ENCODE peak calls at places on chromosomes 3 and 15, in nine cellular contexts. I, O, D, P, U, V, G, E and Y are unnamed samples. For H3K4me1, the result is how much of the 10 kb centered on the place peaks cover.

GRCh38 chr3:152176241-152176640 is 92.5 kb upstream of the MBNL1 start:
- DNase-seq in I (no peak), O (no peak), D (no peak), P (no peak), U (no peak), V (no peak), G (no peak), E (no peak), Y (no peak)

GRCh38 chr3:158625881-158626280 is 18.4 kb upstream of the GFM1 start:
- DNase-seq in I (no peak), O (no peak), D (no peak), P (no peak), U (no peak), V (no peak), G (no peak), E (no peak), Y (no peak)

GRCh38 chr15:89898628-89899302 is 5.0 kb upstream of the AP3S2 start:
- DNase-seq in I (peak), O (peak), D (peak), P (no peak), U (peak), V (peak), G (peak), E (peak), Y (no peak)

GRCh38 chr3:136343873-136344281 is 93.7 kb downstream of the PCCB start:
- DNase-seq in I (peak), O (no peak), D (peak), P (peak), U (peak), V (peak), G (peak), E (peak), Y (peak)

GRCh38 chr15:48703544-48703943 is 58.0 kb upstream of the FBN1 start:
- DNase-seq in I (no peak), O (no peak), D (no peak), P (no peak), U (no peak), V (no peak), G (no peak), E (no peak), Y (no peak)

GRCh38 chr3:11546657-11547302 is 96.9 kb downstream of the VGLL4 start:
- DNase-seq in I (no peak), O (no peak), D (no peak), P (no peak), U (no peak), V (no peak), G (no peak), E (no peak), Y (peak)

GRCh38 chr15:76987896-76988860 is 6.7 kb upstream of the PSTPIP1 start:
- DNase-seq in I (no peak), O (peak), D (no peak), P (peak), U (no peak), V (no peak), G (peak), E (peak), Y (peak)

GRCh38 chr3:42501681-42502428 is 588 bp upstream of the VIPR1 start:
- DNase-seq in I (peak), O (peak), D (peak), P (peak), U (no peak), V (peak), G (peak), E (peak), Y (peak)

GRCh38 chr3:44125882-44126281 is 115.8 kb upstream of the TOPAZ1 start:
- DNase-seq in I (no peak), O (no peak), D (no peak), P (no peak), U (no peak), V (no peak), G (peak), E (no peak), Y (no peak)

GRCh38 chr3:13598926-13599886 is 50.3 kb downstream of the FBLN2 start:
- DNase-seq in I (peak), O (no peak), D (no peak), P (no peak), U (peak), V (no peak), G (peak), E (peak), Y (no peak)

GRCh38 chr3:115038831-115039230 is 108.3 kb downstream of the ZBTB20 start:
- DNase-seq in I (no peak), O (no peak), D (no peak), P (no peak), U (no peak), V (no peak), G (no peak), E (no peak), Y (no peak)

GRCh38 chr3:138670409-138670808 is 61.8 kb downstream of the FAIM start:
- DNase-seq in I (no peak), O (no peak), D (no peak), P (no peak), U (no peak), V (no peak), G (no peak), E (peak), Y (no peak)

GRCh38 chr3:144989756-144990155 is 1018.1 kb downstream of the DIPK2A start:
- DNase-seq in I (peak), O (no peak), D (peak), P (no peak), U (no peak), V (no peak), G (no peak), E (no peak), Y (no peak)

GRCh38 chr3:42063886-42064285 is 27.3 kb upstream of the TRAK1 start:
- DNase-seq in I (peak), O (no peak), D (peak), P (no peak), U (no peak), V (peak), G (no peak), E (no peak), Y (no peak)

GRCh38 chr3:103059481-103059880 is 624.7 kb downstream of the ZPLD1 start:
- DNase-seq in I (no peak), O (no peak), D (no peak), P (no peak), U (no peak), V (no peak), G (peak), E (no peak), Y (no peak)

GRCh38 chr3:167733961-167734497 is 663 bp downstream of the PDCD10 start:
- DNase-seq in I (no peak), O (no peak), D (peak), P (no peak), U (no peak), V (no peak), G (no peak), E (no peak), Y (no peak)

GRCh38 chr15:38520035-38520434 is 44.6 kb downstream of the RASGRP1 start:
- DNase-seq in I (no peak), O (no peak), D (no peak), P (no peak), U (no peak), V (no peak), G (no peak), E (no peak), Y (no peak)

GRCh38 chr3:180836766-180837165 is 75.7 kb upstream of the FXR1 start:
- DNase-seq in I (no peak), O (no peak), D (no peak), P (no peak), U (no peak), V (no peak), G (no peak), E (no peak), Y (no peak)

GRCh38 chr3:184262166-184262926 is 993 bp upstream of the CAMK2N2 start:
- DNase-seq in I (peak), O (peak), D (no peak), P (no peak), U (no peak), V (peak), G (peak), E (peak), Y (no peak)

GRCh38 chr3:148758303-148758884 is 60.7 kb downstream of the AGTR1 start:
- DNase-seq in I (no peak), O (no peak), D (no peak), P (no peak), U (no peak), V (no peak), G (no peak), E (no peak), Y (no peak)

GRCh38 chr15:57017024-57017423 is 98.6 kb downstream of the TCF12 start:
- DNase-seq in I (no peak), O (no peak), D (peak), P (no peak), U (no peak), V (peak), G (peak), E (no peak), Y (no peak)

GRCh38 chr3:119697394-119697793 is 5.4 kb upstream of the CFAP91 start:
- DNase-seq in I (no peak), O (no peak), D (no peak), P (no peak), U (no peak), V (no peak), G (no peak), E (no peak), Y (no peak)

GRCh38 chr3:136960838-136961836 is 3.4 kb downstream of the IL20RB start:
- DNase-seq in I (peak), O (no peak), D (peak), P (no peak), U (no peak), V (no peak), G (peak), E (no peak), Y (no peak)

GRCh38 chr3:12229144-12229871 is 59.6 kb upstream of the PPARG start:
- DNase-seq in I (peak), O (no peak), D (no peak), P (no peak), U (no peak), V (no peak), G (no peak), E (peak), Y (no peak)

GRCh38 chr3:29176501-29176900 is 104.4 kb upstream of the RBMS3 start:
- DNase-seq in I (no peak), O (peak), D (no peak), P (no peak), U (no peak), V (peak), G (peak), E (no peak), Y (no peak)

GRCh38 chr15:73244333-73244732 is 124.4 kb downstream of the HCN4 start:
- DNase-seq in I (peak), O (peak), D (no peak), P (no peak), U (no peak), V (peak), G (peak), E (no peak), Y (no peak)

DNA sequence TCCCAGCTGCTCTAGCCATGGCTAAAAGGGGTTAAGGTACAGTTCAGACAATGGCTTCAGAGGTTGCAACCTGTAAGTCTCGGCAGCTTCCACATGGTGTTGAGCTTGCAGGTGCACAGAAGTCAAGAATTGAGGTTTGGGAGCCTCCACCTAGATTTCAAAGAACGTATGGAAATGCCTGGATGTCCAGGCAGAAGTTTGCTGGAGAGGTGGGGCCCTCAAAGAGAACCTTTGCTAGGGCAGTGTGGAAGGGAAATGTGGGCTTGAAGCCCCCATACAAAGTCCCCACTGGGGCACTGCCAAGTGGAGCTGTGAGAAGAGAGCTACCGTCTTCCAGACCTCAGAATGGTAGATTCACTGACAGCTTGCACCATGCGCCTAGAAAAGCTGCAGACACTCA is 73.7 kb downstream of the STT3B start:
- DNase-seq in I (no peak), O (no peak), D (no peak), P (no peak), U (no peak), V (no peak), G (peak), E (no peak), Y (no peak)
- H3K27ac ChIP-seq in I (no peak), O (no peak), D (no peak), P (no peak), U (no peak), V (no peak), G (no peak), E (no peak), Y (no peak)

GRCh38 chr15:70431854-70432253 is 331.5 kb downstream of the UACA start:
- DNase-seq in I (no peak), O (no peak), D (no peak), P (no peak), U (no peak), V (no peak), G (no peak), E (no peak), Y (peak)
- H3K4me1 ChIP-seq in I (under half), O (under half), D (under half), P (under half), U (under half), V (under half), G (under half), E (under half), Y (under half)

DNA sequence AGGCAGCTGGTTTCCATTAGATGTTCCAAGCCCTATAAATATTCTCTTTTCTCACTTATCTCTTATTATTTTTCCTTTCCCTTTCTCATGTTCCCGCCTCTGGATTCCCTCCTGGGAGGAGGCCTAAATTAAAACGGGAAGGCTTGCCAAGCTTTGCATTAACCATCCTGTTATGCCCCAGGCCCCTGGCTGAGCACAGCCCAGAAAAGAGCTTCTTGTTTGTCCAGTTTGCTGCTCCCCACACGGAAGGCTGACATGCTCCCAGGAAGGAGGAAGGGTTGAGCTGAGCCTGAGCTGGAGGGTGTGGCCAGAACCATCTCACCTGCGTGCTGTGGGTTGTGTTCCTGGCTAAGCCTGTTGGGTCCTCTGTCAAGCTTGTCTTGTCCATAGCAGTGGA is 63.1 kb upstream of the BOC start:
- DNase-seq in I (peak), O (no peak), D (no peak), P (no peak), U (no peak), V (peak), G (no peak), E (no peak), Y (no peak)
- H3K27ac ChIP-seq in I (no peak), O (no peak), D (no peak), P (peak), U (no peak), V (no peak), G (no peak), E (no peak), Y (no peak)

GRCh38 chr3:122082357-122082756 is 27.2 kb downstream of the CD86 start:
- DNase-seq in I (no peak), O (no peak), D (no peak), P (no peak), U (no peak), V (no peak), G (no peak), E (no peak), Y (no peak)

GRCh38 chr3:122080188-122080587 is 25.0 kb downstream of the CD86 start:
- DNase-seq in I (no peak), O (no peak), D (no peak), P (no peak), U (no peak), V (no peak), G (no peak), E (no peak), Y (no peak)

GRCh38 chr3:122078235-122078935 is 23.2 kb downstream of the CD86 start:
- DNase-seq in I (no peak), O (no peak), D (no peak), P (no peak), U (no peak), V (no peak), G (no peak), E (no peak), Y (no peak)

GRCh38 chr3:122079524-122079923 is 24.4 kb downstream of the CD86 start:
- DNase-seq in I (no peak), O (no peak), D (no peak), P (no peak), U (no peak), V (no peak), G (no peak), E (no peak), Y (no peak)

DNA sequence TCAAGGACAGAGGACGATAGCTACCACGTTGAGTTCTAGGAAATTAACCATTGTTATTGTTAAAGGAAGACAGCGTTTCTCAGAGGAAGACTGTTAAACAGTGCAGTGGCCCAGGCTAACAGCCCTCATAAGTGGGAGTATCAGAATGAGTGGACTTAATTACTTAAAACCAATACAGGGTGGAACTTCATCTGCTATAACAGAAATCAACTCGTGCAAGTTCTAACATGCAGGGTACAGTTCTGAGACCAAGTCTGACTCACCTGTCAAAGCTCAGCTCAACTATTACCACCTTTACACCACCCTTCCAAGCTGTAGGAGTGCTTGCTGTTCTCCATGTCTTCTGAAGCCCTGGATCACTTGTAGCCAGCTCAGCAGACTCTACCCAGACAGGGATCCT is 26.4 kb downstream of the CD86 start:
- DNase-seq in I (peak), O (no peak), D (no peak), P (no peak), U (no peak), V (no peak), G (no peak), E (no peak), Y (no peak)
- H3K4me1 ChIP-seq in I (under half), O (under half), D (under half), P (under half), U (under half), V (under half), G (under half), E (under half), Y (under half)

GRCh38 chr3:110165753-110166152 is 828.4 kb upstream of the DPPA4 start:
- DNase-seq in I (no peak), O (peak), D (peak), P (no peak), U (no peak), V (no peak), G (peak), E (peak), Y (no peak)
- H3K27ac ChIP-seq in I (no peak), O (peak), D (no peak), P (no peak), U (no peak), V (no peak), G (peak), E (no peak), Y (no peak)

GRCh38 chr15:70265466-70265978 is 167.8 kb upstream of the TLE3 start:
- DNase-seq in I (no peak), O (no peak), D (no peak), P (no peak), U (no peak), V (no peak), G (no peak), E (no peak), Y (no peak)

GRCh38 chr15:70264738-70265465 is 167.2 kb upstream of the TLE3 start:
- DNase-seq in I (no peak), O (no peak), D (no peak), P (no peak), U (no peak), V (no peak), G (no peak), E (no peak), Y (no peak)

GRCh38 chr15:70267306-70267705 is 169.6 kb upstream of the TLE3 start:
- DNase-seq in I (no peak), O (no peak), D (no peak), P (no peak), U (no peak), V (no peak), G (no peak), E (no peak), Y (no peak)

GRCh38 chr15:70266412-70267089 is 168.8 kb upstream of the TLE3 start:
- DNase-seq in I (no peak), O (no peak), D (no peak), P (peak), U (no peak), V (no peak), G (no peak), E (peak), Y (peak)

GRCh38 chr15:70265986-70266385 is 168.3 kb upstream of the TLE3 start:
- DNase-seq in I (no peak), O (no peak), D (no peak), P (no peak), U (no peak), V (no peak), G (no peak), E (no peak), Y (no peak)
- H3K4me1 ChIP-seq in I (under half), O (under half), D (under half), P (half or more), U (under half), V (under half), G (under half), E (under half), Y (under half)

DNA sequence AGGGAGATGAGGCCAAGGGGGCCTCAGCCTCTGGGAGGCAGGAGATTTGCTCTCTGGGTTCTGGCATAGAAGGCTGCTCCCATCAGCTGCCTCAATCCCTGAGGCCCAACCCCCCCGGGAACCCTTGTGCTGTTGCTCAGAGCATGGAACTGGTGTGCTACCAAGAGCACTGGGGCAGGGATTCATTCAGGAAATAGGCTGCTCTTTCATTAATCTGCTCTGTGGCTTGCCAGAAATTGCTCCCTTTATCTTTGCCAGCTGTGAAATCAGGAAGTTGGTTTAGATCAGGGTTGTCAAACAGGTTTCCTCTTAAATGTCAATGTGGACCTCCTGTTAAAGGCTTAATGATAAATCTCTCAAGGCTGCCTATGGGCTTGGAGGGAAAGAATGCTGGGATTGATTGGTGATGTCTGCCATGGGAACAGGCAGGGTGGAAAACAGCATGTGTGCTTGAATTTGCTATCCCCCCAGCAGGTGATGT is 18.9 kb downstream of the FAM3D start:
- DNase-seq in I (peak), O (no peak), D (no peak), P (no peak), U (no peak), V (no peak), G (peak), E (peak), Y (no peak)
- H3K27ac ChIP-seq in I (no peak), O (no peak), D (no peak), P (no peak), U (no peak), V (no peak), G (no peak), E (no peak), Y (no peak)